ENCODE peak calls at places on chromosomes 11 and 22, in four cellular contexts. One of them, this sample, is unnamed.

GRCh38 chr11:3380706-3381570 is 2.0 kb upstream of the ZNF195 start:
- DNase-seq in type B pancreatic cell: no peak
- DNase-seq in nephron progenitor cell: peak; percentile 17
- DNase-seq in lower leg skin: no peak
- DNase-seq in this sample: no peak

GRCh38 chr11:96238563-96239166 is 104.3 kb downstream of the MAML2 start:
- DNase-seq in lower leg skin: no peak
- DNase-seq in type B pancreatic cell: no peak
- DNase-seq in nephron progenitor cell: no peak
- DNase-seq in this sample: no peak

GRCh38 chr11:131745405-131745804 is 375.0 kb downstream of the NTM start:
- DNase-seq in nephron progenitor cell: no peak
- DNase-seq in lower leg skin: no peak
- DNase-seq in type B pancreatic cell: no peak
- DNase-seq in this sample: no peak

GRCh38 chr11:105130189-105130813 is 9.3 kb downstream of the CARD18 start:
- DNase-seq in lower leg skin: no peak
- DNase-seq in nephron progenitor cell: no peak
- DNase-seq in type B pancreatic cell: no peak
- DNase-seq in this sample: no peak

GRCh38 chr11:74679513-74679865 is 51.7 kb downstream of the CHRDL2 start:
- DNase-seq in lower leg skin: no peak
- DNase-seq in type B pancreatic cell: peak; percentile 61
- DNase-seq in nephron progenitor cell: no peak
- DNase-seq in this sample: no peak

GRCh38 chr11:72236774-72237111 is 7.2 kb downstream of the PHOX2A start:
- DNase-seq in nephron progenitor cell: no peak
- DNase-seq in type B pancreatic cell: no peak
- DNase-seq in lower leg skin: no peak
- DNase-seq in this sample: no peak

GRCh38 chr11:128472128-128473110 is 114.9 kb downstream of the ETS1 start:
- DNase-seq in nephron progenitor cell: no peak
- DNase-seq in type B pancreatic cell: no peak
- DNase-seq in lower leg skin: no peak
- DNase-seq in this sample: peak; percentile 56

GRCh38 chr11:12110714-12111481 is 508 bp downstream of the MICAL2 start:
- DNase-seq in nephron progenitor cell: peak; percentile 32
- DNase-seq in type B pancreatic cell: no peak
- DNase-seq in lower leg skin: no peak
- DNase-seq in this sample: peak; percentile 50

GRCh38 chr11:78045851-78046485 is 17.7 kb upstream of the THRSP start:
- DNase-seq in lower leg skin: peak; percentile 67
- DNase-seq in type B pancreatic cell: peak; percentile 91
- DNase-seq in nephron progenitor cell: peak; percentile 89
- DNase-seq in this sample: peak; percentile 90

GRCh38 chr22:41699264-41700104 is at the start of gene MEI1:
- DNase-seq in nephron progenitor cell: no peak
- DNase-seq in lower leg skin: peak; percentile 54
- DNase-seq in type B pancreatic cell: no peak
- DNase-seq in this sample: peak; percentile 93

GRCh38 chr11:105609341-105609781 is 512 bp upstream of the GRIA4 start:
- DNase-seq in type B pancreatic cell: no peak
- DNase-seq in lower leg skin: no peak
- DNase-seq in nephron progenitor cell: peak; percentile 34
- DNase-seq in this sample: peak; percentile 36

GRCh38 chr22:46352691-46353386 is 17.3 kb downstream of the TRMU start:
- DNase-seq in type B pancreatic cell: no peak
- DNase-seq in lower leg skin: no peak
- DNase-seq in nephron progenitor cell: no peak
- DNase-seq in this sample: no peak

GRCh38 chr22:38081636-38081940 is 2.4 kb downstream of the SLC16A8 start:
- DNase-seq in nephron progenitor cell: no peak
- DNase-seq in type B pancreatic cell: peak; percentile 69
- DNase-seq in lower leg skin: no peak
- DNase-seq in this sample: no peak

GRCh38 chr22:38079804-38080203 is 4.2 kb downstream of the SLC16A8 start:
- DNase-seq in nephron progenitor cell: no peak
- DNase-seq in lower leg skin: no peak
- DNase-seq in type B pancreatic cell: no peak
- DNase-seq in this sample: no peak

GRCh38 chr22:38081941-38082828 is 1.8 kb downstream of the SLC16A8 start:
- DNase-seq in nephron progenitor cell: no peak
- DNase-seq in type B pancreatic cell: no peak
- DNase-seq in lower leg skin: no peak
- DNase-seq in this sample: peak; percentile 74

GRCh38 chr22:38080468-38080846 is 3.5 kb downstream of the SLC16A8 start:
- DNase-seq in type B pancreatic cell: no peak
- DNase-seq in nephron progenitor cell: no peak
- DNase-seq in lower leg skin: no peak
- DNase-seq in this sample: no peak

GRCh38 chr22:38080847-38081635 is 2.9 kb downstream of the SLC16A8 start:
- DNase-seq in lower leg skin: no peak
- DNase-seq in type B pancreatic cell: peak; percentile 69
- DNase-seq in nephron progenitor cell: peak; percentile 52
- DNase-seq in this sample: no peak
- TF ChIP-seq CTCF in lower leg skin: no peak
- TF ChIP-seq CTCF in type B pancreatic cell: no peak
- TF ChIP-seq CTCF in nephron progenitor cell: no peak
- TF ChIP-seq CTCF in this sample: no peak

GRCh38 chr11:121226415-121227263 is 65.9 kb upstream of the SC5D start:
- DNase-seq in nephron progenitor cell: no peak
- DNase-seq in lower leg skin: no peak
- DNase-seq in type B pancreatic cell: no peak
- DNase-seq in this sample: no peak

GRCh38 chr11:121225402-121225801 is 67.2 kb upstream of the SC5D start:
- DNase-seq in type B pancreatic cell: no peak
- DNase-seq in lower leg skin: no peak
- DNase-seq in nephron progenitor cell: no peak
- DNase-seq in this sample: no peak

GRCh38 chr11:121221801-121222200 is 70.8 kb upstream of the SC5D start:
- DNase-seq in type B pancreatic cell: no peak
- DNase-seq in lower leg skin: no peak
- DNase-seq in nephron progenitor cell: no peak
- DNase-seq in this sample: no peak
- TF ChIP-seq CTCF in type B pancreatic cell: no peak
- TF ChIP-seq CTCF in lower leg skin: no peak
- TF ChIP-seq CTCF in nephron progenitor cell: no peak
- TF ChIP-seq CTCF in this sample: no peak

DNA sequence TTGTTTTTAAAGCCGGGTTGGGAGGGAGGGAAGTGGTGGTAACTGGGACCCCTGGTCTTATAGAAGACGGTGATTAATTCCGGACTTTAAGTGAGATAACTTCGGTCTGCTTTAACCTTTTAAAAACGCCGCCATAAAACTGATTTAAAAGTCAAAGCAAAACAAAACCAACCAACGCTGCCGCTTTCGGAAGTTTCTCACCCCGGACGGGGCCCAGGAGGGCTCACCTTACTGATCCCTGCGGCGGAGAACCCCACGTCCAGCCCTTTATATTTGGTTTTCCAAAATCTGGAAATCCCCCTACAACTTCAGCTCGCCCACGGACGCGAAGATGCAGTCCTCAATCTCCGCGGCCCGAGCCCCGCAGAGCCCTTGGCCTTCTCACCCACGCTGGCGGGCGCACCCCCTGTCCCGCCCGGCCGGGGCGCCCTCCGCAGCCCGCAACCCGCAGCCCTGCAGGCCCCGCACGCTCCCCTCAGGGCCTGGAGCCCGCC is 405 bp downstream of the USP28 start:
- DNase-seq in lower leg skin: no peak
- DNase-seq in nephron progenitor cell: no peak
- DNase-seq in type B pancreatic cell: no peak
- DNase-seq in this sample: peak; percentile 67
- TF ChIP-seq CTCF in lower leg skin: no peak
- TF ChIP-seq CTCF in nephron progenitor cell: no peak
- TF ChIP-seq CTCF in type B pancreatic cell: peak; percentile 38
- TF ChIP-seq CTCF in this sample: no peak

DNA sequence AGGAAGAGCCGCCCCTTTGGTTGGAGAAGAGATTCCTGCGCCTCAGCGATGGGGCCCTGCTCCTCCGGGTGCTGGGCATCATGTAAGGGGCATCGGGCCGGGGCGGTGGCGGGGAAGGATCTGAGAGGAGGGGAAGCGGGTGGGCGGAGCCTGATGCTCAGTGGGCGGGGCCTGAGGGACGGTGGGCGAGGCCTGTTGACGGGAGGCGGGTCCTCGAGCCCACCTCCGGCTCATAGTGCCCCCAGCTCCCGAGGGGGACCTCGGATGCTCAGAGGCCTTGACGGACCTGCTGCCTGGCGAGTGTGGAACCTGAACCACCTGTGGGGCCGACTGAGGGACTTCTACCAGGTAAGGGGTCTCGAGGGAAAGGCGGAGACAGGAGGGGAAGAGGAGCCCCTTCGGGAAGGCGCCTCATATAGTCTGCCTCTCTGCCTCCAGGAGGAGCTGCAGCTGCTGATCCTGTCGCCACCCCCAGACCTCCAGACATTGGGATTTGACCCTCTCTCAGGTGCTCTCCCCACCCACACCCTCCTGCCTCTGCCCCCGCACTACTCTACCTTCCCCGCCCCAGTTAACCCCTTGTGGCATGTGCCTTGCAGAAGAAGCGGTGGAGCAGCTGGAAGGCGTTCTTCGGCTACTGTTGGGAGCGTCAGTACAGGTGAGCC is 799 bp downstream of the CCDC88B start:
- DNase-seq in type B pancreatic cell: no peak
- DNase-seq in nephron progenitor cell: peak; percentile 87
- DNase-seq in lower leg skin: no peak
- DNase-seq in this sample: peak; percentile 90
- TF ChIP-seq CTCF in type B pancreatic cell: no peak
- TF ChIP-seq CTCF in nephron progenitor cell: no peak
- TF ChIP-seq CTCF in lower leg skin: no peak
- TF ChIP-seq CTCF in this sample: no peak

DNA sequence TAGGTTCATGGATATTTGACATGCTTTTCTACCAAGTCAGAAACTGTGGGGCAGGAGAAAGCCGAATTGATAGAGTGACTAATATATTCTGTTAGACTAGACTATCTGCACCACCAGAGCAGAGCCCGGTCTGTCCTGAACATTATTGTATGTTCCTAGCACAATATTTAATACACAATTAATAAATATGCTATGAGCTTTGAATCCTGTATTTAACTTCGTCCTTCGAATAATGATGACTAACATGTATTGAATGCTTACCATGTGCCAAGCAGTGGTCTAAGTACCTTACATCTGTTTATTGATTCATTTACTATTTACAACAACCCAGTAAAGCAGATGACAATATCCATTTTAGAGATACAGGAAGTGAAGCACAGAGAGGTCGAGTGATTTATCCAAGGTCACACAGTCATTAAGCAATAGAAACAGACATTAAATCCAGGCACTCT is 44.8 kb upstream of the ANO3 start:
- DNase-seq in type B pancreatic cell: no peak
- DNase-seq in lower leg skin: no peak
- DNase-seq in nephron progenitor cell: no peak
- DNase-seq in this sample: no peak
- TF ChIP-seq CTCF in type B pancreatic cell: no peak
- TF ChIP-seq CTCF in lower leg skin: no peak
- TF ChIP-seq CTCF in nephron progenitor cell: no peak
- TF ChIP-seq CTCF in this sample: no peak

GRCh38 chr11:45846174-45846675 is 1.1 kb upstream of the CRY2 start:
- DNase-seq in type B pancreatic cell: no peak
- DNase-seq in nephron progenitor cell: no peak
- DNase-seq in lower leg skin: no peak
- DNase-seq in this sample: no peak

GRCh38 chr11:45844822-45845573 is 2.3 kb upstream of the CRY2 start:
- DNase-seq in type B pancreatic cell: no peak
- DNase-seq in nephron progenitor cell: no peak
- DNase-seq in lower leg skin: no peak
- DNase-seq in this sample: no peak

GRCh38 chr11:45846974-45847907 is at the start of gene CRY2:
- DNase-seq in type B pancreatic cell: peak; percentile 99
- DNase-seq in nephron progenitor cell: peak; percentile 100
- DNase-seq in lower leg skin: peak; percentile 99
- DNase-seq in this sample: peak; percentile 99

GRCh38 chr11:45839204-45839603 is 8.1 kb upstream of the CRY2 start:
- DNase-seq in nephron progenitor cell: no peak
- DNase-seq in lower leg skin: no peak
- DNase-seq in type B pancreatic cell: no peak
- DNase-seq in this sample: no peak

DNA sequence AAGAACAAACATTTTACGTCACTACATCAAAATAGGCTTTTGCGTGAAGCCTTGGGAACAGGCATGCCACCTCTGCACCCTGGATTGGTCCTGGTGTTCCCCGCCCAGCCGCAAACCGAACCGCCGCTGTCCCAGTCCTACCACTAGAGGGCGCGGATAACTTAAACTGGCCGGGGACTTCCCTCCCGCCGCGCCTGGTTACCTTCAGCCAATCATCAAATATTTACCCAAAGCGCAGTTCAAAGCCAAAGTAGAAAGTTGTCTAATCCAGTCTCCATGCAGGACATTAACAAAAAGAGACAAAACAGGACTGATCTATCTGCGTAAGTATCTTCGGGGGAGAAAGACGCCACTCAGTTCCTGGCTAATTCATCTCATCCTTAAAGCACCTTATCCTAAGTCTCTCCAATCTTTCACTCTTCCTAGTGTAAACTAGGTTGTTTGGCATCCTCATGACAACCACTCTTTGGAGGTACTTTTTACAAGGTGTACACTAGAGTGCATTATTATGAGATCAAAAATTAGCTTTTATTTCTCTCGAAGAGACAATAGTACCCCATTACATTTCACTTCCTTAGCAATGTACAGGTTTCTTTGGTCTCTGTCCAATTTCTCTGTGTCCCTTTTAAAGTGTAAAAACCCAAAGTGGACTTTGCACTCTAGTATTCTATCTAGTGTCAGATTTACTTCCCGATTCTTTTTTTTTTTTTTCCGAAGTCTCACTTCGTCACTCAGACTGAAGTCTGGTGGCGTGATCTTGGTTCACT is 3.9 kb upstream of the CRY2 start:
- DNase-seq in nephron progenitor cell: peak; percentile 88
- DNase-seq in type B pancreatic cell: peak; percentile 89
- DNase-seq in lower leg skin: peak; percentile 92
- DNase-seq in this sample: peak; percentile 83
- TF ChIP-seq CTCF in nephron progenitor cell: peak; percentile 89
- TF ChIP-seq CTCF in type B pancreatic cell: peak; percentile 97
- TF ChIP-seq CTCF in lower leg skin: no peak
- TF ChIP-seq CTCF in this sample: peak; percentile 93